ENCODE peak calls at places on chromosomes 2 and 18, in eight cellular contexts. One of them, this sample, is unnamed. For H3K36me3, the result is how much of the 10 kb centered on the place peaks cover.

GRCh38 chr2:181642071-181642470 is 14.8 kb downstream of the CERKL start:
- DNase-seq in Peyer's patch: no peak
- DNase-seq in aorta: no peak
- DNase-seq in IMR-90: no peak
- DNase-seq in right lobe of liver: no peak
- DNase-seq in spleen: no peak
- DNase-seq in BJ: no peak
- DNase-seq in left ventricle myocardium inferior: no peak
- DNase-seq in this sample: no peak

GRCh38 chr18:8974279-8974678 is 128.2 kb upstream of the NDUFV2 start:
- DNase-seq in Peyer's patch: no peak
- DNase-seq in aorta: no peak
- DNase-seq in IMR-90: no peak
- DNase-seq in right lobe of liver: no peak
- DNase-seq in spleen: no peak
- DNase-seq in BJ: no peak
- DNase-seq in left ventricle myocardium inferior: no peak
- DNase-seq in this sample: no peak

GRCh38 chr2:45945182-45945779 is 293.8 kb downstream of the PRKCE start:
- DNase-seq in Peyer's patch: no peak
- DNase-seq in aorta: no peak
- DNase-seq in IMR-90: no peak
- DNase-seq in right lobe of liver: no peak
- DNase-seq in spleen: no peak
- DNase-seq in BJ: no peak
- DNase-seq in left ventricle myocardium inferior: no peak
- DNase-seq in this sample: no peak

GRCh38 chr2:61016392-61017002 is 1.0 kb upstream of the PEX13 start:
- DNase-seq in Peyer's patch: no peak
- DNase-seq in aorta: no peak
- DNase-seq in IMR-90: no peak
- DNase-seq in right lobe of liver: no peak
- DNase-seq in spleen: no peak
- DNase-seq in BJ: no peak
- DNase-seq in left ventricle myocardium inferior: no peak
- DNase-seq in this sample: peak

GRCh38 chr2:127943186-127943585 is 57.4 kb upstream of the AMMECR1L start:
- DNase-seq in Peyer's patch: no peak
- DNase-seq in aorta: no peak
- DNase-seq in IMR-90: peak
- DNase-seq in right lobe of liver: no peak
- DNase-seq in spleen: no peak
- DNase-seq in BJ: no peak
- DNase-seq in left ventricle myocardium inferior: no peak
- DNase-seq in this sample: no peak

GRCh38 chr18:72637319-72638113 is 93.4 kb upstream of the CBLN2 start:
- DNase-seq in Peyer's patch: no peak
- DNase-seq in aorta: no peak
- DNase-seq in IMR-90: no peak
- DNase-seq in right lobe of liver: no peak
- DNase-seq in spleen: no peak
- DNase-seq in BJ: no peak
- DNase-seq in left ventricle myocardium inferior: no peak
- DNase-seq in this sample: no peak

GRCh38 chr18:52442686-52443085 is 102.7 kb downstream of the DCC start:
- DNase-seq in Peyer's patch: no peak
- DNase-seq in aorta: no peak
- DNase-seq in IMR-90: no peak
- DNase-seq in right lobe of liver: no peak
- DNase-seq in spleen: no peak
- DNase-seq in BJ: no peak
- DNase-seq in left ventricle myocardium inferior: no peak
- DNase-seq in this sample: no peak

GRCh38 chr2:241665731-241666440 is 20.7 kb downstream of the DTYMK start:
- DNase-seq in Peyer's patch: no peak
- DNase-seq in aorta: no peak
- DNase-seq in IMR-90: no peak
- DNase-seq in right lobe of liver: no peak
- DNase-seq in spleen: no peak
- DNase-seq in BJ: no peak
- DNase-seq in left ventricle myocardium inferior: no peak
- DNase-seq in this sample: no peak

GRCh38 chr18:30440351-30440750 is 602.2 kb downstream of the DSC3 start:
- DNase-seq in Peyer's patch: no peak
- DNase-seq in aorta: no peak
- DNase-seq in IMR-90: no peak
- DNase-seq in right lobe of liver: no peak
- DNase-seq in spleen: no peak
- DNase-seq in BJ: no peak
- DNase-seq in left ventricle myocardium inferior: no peak
- DNase-seq in this sample: no peak

GRCh38 chr18:67265464-67266245 is 250.9 kb downstream of the DSEL start:
- DNase-seq in Peyer's patch: no peak
- DNase-seq in aorta: no peak
- DNase-seq in IMR-90: peak
- DNase-seq in right lobe of liver: no peak
- DNase-seq in spleen: no peak
- DNase-seq in BJ: peak
- DNase-seq in left ventricle myocardium inferior: no peak
- DNase-seq in this sample: no peak

GRCh38 chr2:173216668-173217067 is 138.0 kb upstream of the CDCA7 start:
- DNase-seq in Peyer's patch: no peak
- DNase-seq in aorta: no peak
- DNase-seq in IMR-90: no peak
- DNase-seq in right lobe of liver: no peak
- DNase-seq in spleen: no peak
- DNase-seq in BJ: no peak
- DNase-seq in left ventricle myocardium inferior: no peak
- DNase-seq in this sample: no peak

GRCh38 chr2:98519156-98519555 is 74.5 kb downstream of the INPP4A start:
- DNase-seq in Peyer's patch: no peak
- DNase-seq in aorta: no peak
- DNase-seq in IMR-90: peak
- DNase-seq in right lobe of liver: no peak
- DNase-seq in spleen: no peak
- DNase-seq in BJ: no peak
- DNase-seq in left ventricle myocardium inferior: no peak
- DNase-seq in this sample: no peak

GRCh38 chr2:188170356-188170755 is 121.3 kb upstream of the GULP1 start:
- DNase-seq in Peyer's patch: no peak
- DNase-seq in aorta: no peak
- DNase-seq in IMR-90: no peak
- DNase-seq in right lobe of liver: no peak
- DNase-seq in spleen: no peak
- DNase-seq in BJ: no peak
- DNase-seq in left ventricle myocardium inferior: no peak
- DNase-seq in this sample: no peak

GRCh38 chr2:238945433-238946150 is 97.7 kb downstream of the TWIST2 start:
- DNase-seq in Peyer's patch: no peak
- DNase-seq in aorta: peak
- DNase-seq in IMR-90: peak
- DNase-seq in right lobe of liver: no peak
- DNase-seq in spleen: peak
- DNase-seq in BJ: no peak
- DNase-seq in left ventricle myocardium inferior: peak
- DNase-seq in this sample: peak

GRCh38 chr18:26547302-26548143 is 830 bp downstream of the KCTD1 start:
- DNase-seq in Peyer's patch: peak
- DNase-seq in aorta: peak
- DNase-seq in IMR-90: peak
- DNase-seq in right lobe of liver: peak
- DNase-seq in spleen: peak
- DNase-seq in BJ: no peak
- DNase-seq in left ventricle myocardium inferior: peak
- DNase-seq in this sample: peak

GRCh38 chr18:9619545-9619944 is 5.2 kb upstream of the PPP4R1 start:
- DNase-seq in Peyer's patch: no peak
- DNase-seq in aorta: no peak
- DNase-seq in IMR-90: peak
- DNase-seq in right lobe of liver: no peak
- DNase-seq in spleen: no peak
- DNase-seq in BJ: peak
- DNase-seq in left ventricle myocardium inferior: no peak
- DNase-seq in this sample: no peak

GRCh38 chr2:118878531-118879149 is 31.2 kb upstream of the EN1 start:
- DNase-seq in Peyer's patch: no peak
- DNase-seq in aorta: no peak
- DNase-seq in IMR-90: no peak
- DNase-seq in right lobe of liver: no peak
- DNase-seq in spleen: no peak
- DNase-seq in BJ: no peak
- DNase-seq in left ventricle myocardium inferior: no peak
- DNase-seq in this sample: no peak

GRCh38 chr2:210707900-210708299 is 151.5 kb downstream of the CPS1 start:
- DNase-seq in Peyer's patch: no peak
- DNase-seq in aorta: no peak
- DNase-seq in IMR-90: no peak
- DNase-seq in right lobe of liver: no peak
- DNase-seq in spleen: no peak
- DNase-seq in BJ: no peak
- DNase-seq in left ventricle myocardium inferior: no peak
- DNase-seq in this sample: no peak
- H3K36me3 ChIP-seq in Peyer's patch: under half
- H3K36me3 ChIP-seq in aorta: under half
- H3K36me3 ChIP-seq in IMR-90: under half
- H3K36me3 ChIP-seq in right lobe of liver: under half
- H3K36me3 ChIP-seq in spleen: under half
- H3K36me3 ChIP-seq in BJ: under half
- H3K36me3 ChIP-seq in left ventricle myocardium inferior: under half
- H3K36me3 ChIP-seq in this sample: under half

GRCh38 chr2:218471070-218471469 is 52.1 kb downstream of the VIL1 start:
- DNase-seq in Peyer's patch: no peak
- DNase-seq in aorta: no peak
- DNase-seq in IMR-90: no peak
- DNase-seq in right lobe of liver: no peak
- DNase-seq in spleen: no peak
- DNase-seq in BJ: no peak
- DNase-seq in left ventricle myocardium inferior: no peak
- DNase-seq in this sample: no peak

GRCh38 chr2:218471982-218472381 is 53.1 kb downstream of the VIL1 start:
- DNase-seq in Peyer's patch: no peak
- DNase-seq in aorta: no peak
- DNase-seq in IMR-90: no peak
- DNase-seq in right lobe of liver: no peak
- DNase-seq in spleen: no peak
- DNase-seq in BJ: no peak
- DNase-seq in left ventricle myocardium inferior: no peak
- DNase-seq in this sample: no peak

GRCh38 chr2:218472980-218473379 is 54.1 kb downstream of the VIL1 start:
- DNase-seq in Peyer's patch: no peak
- DNase-seq in aorta: no peak
- DNase-seq in IMR-90: no peak
- DNase-seq in right lobe of liver: no peak
- DNase-seq in spleen: no peak
- DNase-seq in BJ: no peak
- DNase-seq in left ventricle myocardium inferior: no peak
- DNase-seq in this sample: no peak

GRCh38 chr2:218474527-218474926 is 55.6 kb downstream of the VIL1 start:
- DNase-seq in Peyer's patch: no peak
- DNase-seq in aorta: no peak
- DNase-seq in IMR-90: peak
- DNase-seq in right lobe of liver: no peak
- DNase-seq in spleen: no peak
- DNase-seq in BJ: no peak
- DNase-seq in left ventricle myocardium inferior: no peak
- DNase-seq in this sample: no peak

DNA sequence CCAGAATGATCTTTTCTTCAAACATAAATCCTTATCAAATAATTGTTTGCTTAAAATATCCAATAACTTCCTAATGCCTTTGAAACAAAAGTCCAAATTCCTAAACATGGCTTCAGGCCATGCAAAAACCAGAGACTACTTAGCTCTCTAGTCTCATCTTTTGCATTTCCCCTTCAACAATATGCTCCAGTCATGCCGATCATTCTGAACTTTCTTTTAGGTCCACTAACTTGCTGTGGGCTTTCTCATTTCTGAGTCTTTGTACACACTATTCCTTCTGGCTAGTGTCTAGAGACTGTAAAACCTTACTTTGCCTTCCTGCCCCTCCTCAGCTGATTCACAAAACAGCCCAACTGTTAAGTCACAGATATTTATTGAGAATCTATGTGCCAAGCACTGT is 51.5 kb downstream of the VIL1 start:
- DNase-seq in Peyer's patch: no peak
- DNase-seq in aorta: no peak
- DNase-seq in IMR-90: no peak
- DNase-seq in right lobe of liver: no peak
- DNase-seq in spleen: no peak
- DNase-seq in BJ: no peak
- DNase-seq in left ventricle myocardium inferior: no peak
- DNase-seq in this sample: no peak
- H3K36me3 ChIP-seq in Peyer's patch: under half
- H3K36me3 ChIP-seq in aorta: under half
- H3K36me3 ChIP-seq in IMR-90: under half
- H3K36me3 ChIP-seq in right lobe of liver: under half
- H3K36me3 ChIP-seq in spleen: half or more
- H3K36me3 ChIP-seq in BJ: under half
- H3K36me3 ChIP-seq in left ventricle myocardium inferior: under half
- H3K36me3 ChIP-seq in this sample: under half

DNA sequence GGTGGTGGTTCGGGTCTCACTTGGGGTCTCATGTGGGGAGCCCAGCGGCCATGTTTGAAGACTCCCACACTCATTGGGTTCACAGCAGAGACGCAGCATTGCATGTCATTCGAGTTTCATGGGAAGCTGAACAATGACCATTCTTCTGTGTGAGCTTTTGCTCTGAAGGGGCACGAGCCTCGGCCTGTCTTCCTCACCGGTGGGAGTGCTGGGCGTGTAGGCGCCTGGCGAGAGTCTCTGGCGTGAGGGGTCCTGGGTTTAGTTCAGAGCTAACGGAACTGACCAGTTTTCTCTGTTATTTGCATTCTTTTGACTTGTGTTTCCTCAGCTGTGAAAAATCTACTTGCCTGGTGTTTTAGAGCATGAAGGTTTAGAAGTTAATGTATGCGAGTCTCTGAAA is 98.0 kb downstream of the ARMC9 start:
- DNase-seq in Peyer's patch: no peak
- DNase-seq in aorta: no peak
- DNase-seq in IMR-90: no peak
- DNase-seq in right lobe of liver: no peak
- DNase-seq in spleen: no peak
- DNase-seq in BJ: no peak
- DNase-seq in left ventricle myocardium inferior: no peak
- DNase-seq in this sample: no peak
- H3K36me3 ChIP-seq in Peyer's patch: under half
- H3K36me3 ChIP-seq in aorta: under half
- H3K36me3 ChIP-seq in IMR-90: under half
- H3K36me3 ChIP-seq in right lobe of liver: under half
- H3K36me3 ChIP-seq in spleen: under half
- H3K36me3 ChIP-seq in BJ: under half
- H3K36me3 ChIP-seq in left ventricle myocardium inferior: under half
- H3K36me3 ChIP-seq in this sample: under half

DNA sequence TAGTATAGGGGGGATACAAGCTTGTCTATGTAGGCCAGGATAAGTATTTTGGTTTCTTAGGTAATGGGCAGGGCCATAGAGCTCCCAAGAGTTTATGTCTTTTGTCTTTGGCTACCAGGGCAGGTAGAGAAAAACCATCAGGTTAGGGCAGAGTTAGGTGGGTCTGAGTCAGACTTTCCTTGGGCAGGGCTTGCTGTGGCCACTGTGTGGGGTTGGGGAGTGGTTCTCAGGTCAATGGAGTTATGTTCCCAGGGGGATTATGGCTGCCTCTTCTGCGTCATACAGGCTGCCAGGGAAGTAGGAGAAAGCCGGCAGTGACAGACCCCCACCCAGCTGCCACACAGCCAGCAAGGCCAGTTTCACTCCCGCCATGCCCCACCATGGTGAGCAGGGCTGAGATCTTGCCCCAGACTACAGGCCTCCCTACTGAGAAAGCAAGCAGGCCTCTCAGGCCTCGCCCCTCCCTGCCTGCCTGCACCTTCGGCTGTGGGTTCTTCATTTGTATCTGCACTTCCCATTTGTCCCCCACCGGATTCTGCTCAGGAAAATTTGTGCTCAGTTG is 55.5 kb downstream of the RPIA start:
- DNase-seq in Peyer's patch: no peak
- DNase-seq in aorta: no peak
- DNase-seq in IMR-90: no peak
- DNase-seq in right lobe of liver: no peak
- DNase-seq in spleen: no peak
- DNase-seq in BJ: no peak
- DNase-seq in left ventricle myocardium inferior: no peak
- DNase-seq in this sample: no peak
- H3K36me3 ChIP-seq in Peyer's patch: half or more
- H3K36me3 ChIP-seq in aorta: under half
- H3K36me3 ChIP-seq in IMR-90: under half
- H3K36me3 ChIP-seq in right lobe of liver: under half
- H3K36me3 ChIP-seq in spleen: half or more
- H3K36me3 ChIP-seq in BJ: under half
- H3K36me3 ChIP-seq in left ventricle myocardium inferior: half or more
- H3K36me3 ChIP-seq in this sample: under half

This sample was measured in BE2C.